ENCODE peak calls at places on chromosomes 5 and 9, in eight cellular contexts. D, V, R, I, P, Z, X and Q are unnamed samples.

GRCh38 chr5:123454236-123454911 is 31.2 kb upstream of the CEP120 start:
- DNase-seq in R (no peak), V (no peak), I (no peak), D (no peak), Z (no peak), P (no peak), X (no peak), Q (no peak)

GRCh38 chr5:147310059-147310704 is 75.4 kb downstream of the STK32A start:
- DNase-seq in R (peak; percentile 86), P (peak; percentile 16), X (peak; percentile 27), D (no peak), V (no peak), I (peak; percentile 90), Z (no peak), Q (peak; percentile 7)

GRCh38 chr9:87557996-87558395 is 60.3 kb downstream of the DAPK1 start:
- DNase-seq in X (no peak), V (no peak), D (no peak), Z (no peak), R (no peak), P (peak; percentile 32), I (no peak), Q (no peak)

GRCh38 chr9:97354637-97355036 is 47.2 kb downstream of the CCDC180 start:
- DNase-seq in D (no peak), V (no peak), X (no peak), P (no peak), R (no peak), I (no peak), Z (no peak), Q (no peak)

GRCh38 chr5:132639706-132640130 is 18.3 kb upstream of the IL13 start:
- DNase-seq in P (no peak), D (no peak), V (no peak), X (no peak), I (no peak), Z (no peak), R (no peak), Q (no peak)

GRCh38 chr5:143200781-143201398 is 202.6 kb downstream of the NR3C1 start:
- DNase-seq in P (peak; percentile 48), Z (no peak), R (no peak), X (no peak), D (no peak), I (no peak), V (no peak), Q (peak; percentile 77)

GRCh38 chr5:133610489-133611356 is 1.6 kb downstream of the FSTL4 start:
- DNase-seq in I (peak; percentile 90), P (peak; percentile 64), Z (peak; percentile 91), R (peak; percentile 84), X (peak; percentile 21), D (no peak), V (peak; percentile 96), Q (no peak)

GRCh38 chr9:125644819-125645507 is 62.0 kb downstream of the MAPKAP1 start:
- DNase-seq in R (no peak), Z (no peak), I (no peak), V (peak; percentile 41), P (no peak), X (no peak), D (no peak), Q (no peak)

GRCh38 chr5:10789021-10789420 is 28.0 kb upstream of the DAP start:
- DNase-seq in I (no peak), V (no peak), P (peak; percentile 20), X (peak; percentile 69), D (peak; percentile 84), Z (no peak), R (no peak), Q (peak; percentile 50)

GRCh38 chr5:170147051-170147785 is 41.5 kb downstream of the FOXI1 start:
- DNase-seq in X (no peak), D (no peak), Z (no peak), V (no peak), P (no peak), I (no peak), R (no peak), Q (no peak)

GRCh38 chr9:124038790-124039633 is 27.4 kb downstream of the LHX2 start:
- DNase-seq in R (no peak), P (no peak), I (no peak), V (no peak), X (no peak), Z (no peak), D (no peak), Q (no peak)

GRCh38 chr5:172801184-172801671 is 30.2 kb upstream of the DUSP1 start:
- DNase-seq in R (no peak), P (no peak), D (peak; percentile 70), X (no peak), Z (peak; percentile 64), I (no peak), V (no peak), Q (peak; percentile 89)

GRCh38 chr5:65535529-65535987 is 27.4 kb downstream of the CENPK start:
- DNase-seq in X (no peak), R (no peak), P (no peak), Z (no peak), D (no peak), V (no peak), I (no peak), Q (no peak)

DNA sequence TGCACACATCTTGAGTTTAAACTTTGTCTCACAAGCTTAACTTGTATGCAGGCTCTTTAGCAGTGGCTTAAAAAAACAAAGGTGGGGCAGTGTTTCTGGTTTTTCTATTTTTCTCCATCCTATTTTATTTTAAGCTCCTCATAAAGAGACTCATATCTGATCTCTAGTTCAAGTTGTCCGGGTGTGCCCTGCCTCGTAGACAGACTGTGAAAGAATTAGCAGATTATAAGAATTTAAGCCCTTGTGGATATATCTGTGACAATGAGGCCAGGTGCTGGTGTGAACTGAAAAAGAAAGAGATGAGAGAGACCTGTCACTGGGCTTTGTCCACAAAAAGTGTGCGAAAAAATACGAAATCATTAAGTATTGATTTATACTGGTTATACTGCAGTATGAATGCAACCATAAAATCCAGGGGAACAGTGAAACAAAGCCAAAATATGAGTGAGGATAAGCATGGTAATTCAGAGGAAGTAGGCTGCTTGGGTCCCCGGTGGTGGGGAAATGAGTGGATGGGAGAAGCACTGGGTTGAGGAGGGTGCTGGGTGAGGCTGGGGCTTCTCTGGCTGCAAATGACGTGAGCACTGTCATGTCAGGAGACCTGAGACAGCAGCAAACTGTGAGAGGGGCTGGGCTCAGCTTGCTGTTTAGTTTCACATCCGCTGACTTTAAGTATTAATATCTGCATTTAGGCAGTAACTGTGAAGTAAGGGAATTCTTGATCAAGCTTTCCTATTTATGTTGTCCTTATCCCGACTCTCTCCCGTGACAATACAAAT is 179.7 kb upstream of the ANKRD55 start:
- DNase-seq in V (no peak), X (no peak), Z (no peak), R (peak; percentile 76), P (peak; percentile 42), D (no peak), I (peak; percentile 74), Q (no peak)
- H3K4me3 ChIP-seq in V (no peak overlapping the region), X (no peak overlapping the region), Z (no peak overlapping the region), R (no peak overlapping the region), P (no peak overlapping the region), D (no peak overlapping the region), I (no peak overlapping the region), Q (no peak overlapping the region)

GRCh38 chr5:6118691-6119090 is 259.7 kb downstream of the MED10 start:
- DNase-seq in P (no peak), X (no peak), V (no peak), Z (no peak), D (no peak), R (no peak), I (no peak), Q (no peak)
- TF ChIP-seq CTCF in P (no peak), X (no peak), V (no peak), Z (no peak), D (no peak), R (no peak), I (no peak), Q (no peak)

GRCh38 chr5:55986931-55987330 is 7.8 kb downstream of the IL6ST start:
- DNase-seq in I (no peak), X (no peak), V (no peak), Z (no peak), R (no peak), P (no peak), D (no peak), Q (no peak)

GRCh38 chr5:55985181-55985580 is 9.6 kb downstream of the IL6ST start:
- DNase-seq in P (no peak), I (no peak), R (no peak), D (no peak), V (no peak), Z (no peak), X (no peak), Q (no peak)

GRCh38 chr5:55989860-55990259 is 4.9 kb downstream of the IL6ST start:
- DNase-seq in P (no peak), X (no peak), V (no peak), Z (no peak), R (no peak), D (no peak), I (no peak), Q (no peak)

GRCh38 chr5:55991768-55992486 is 2.8 kb downstream of the IL6ST start:
- DNase-seq in D (no peak), I (no peak), X (no peak), P (no peak), V (no peak), R (no peak), Z (no peak), Q (no peak)

DNA sequence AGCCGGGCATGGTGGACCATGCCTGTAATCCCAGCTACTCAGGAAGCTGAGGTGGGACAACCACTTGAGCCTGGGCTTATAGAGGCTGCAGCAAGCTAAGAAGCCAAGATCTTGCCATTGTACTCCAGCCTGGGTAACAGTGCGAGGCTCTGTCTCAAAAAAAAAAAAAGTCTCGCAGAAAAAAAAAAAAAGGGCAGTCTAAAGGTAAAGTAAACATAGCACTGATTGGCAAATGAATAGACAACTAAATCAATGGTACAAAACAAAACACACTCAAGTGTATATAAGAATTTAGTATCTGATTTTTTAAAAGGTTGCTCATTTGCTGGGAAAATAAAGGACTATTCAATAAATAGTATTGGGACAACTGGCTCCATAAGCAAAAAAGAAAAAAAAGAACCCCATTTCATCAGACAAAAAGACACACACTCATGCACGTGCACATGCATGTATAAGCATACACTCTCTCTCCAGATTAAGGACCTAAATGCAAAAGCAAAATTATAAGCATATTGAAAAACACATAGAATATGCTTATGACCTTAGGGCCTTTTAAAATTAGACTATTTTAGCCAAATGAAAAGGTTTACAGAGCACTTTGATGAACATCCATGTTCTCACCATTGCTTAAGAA is 5.7 kb downstream of the IL6ST start:
- DNase-seq in Z (no peak), V (no peak), R (no peak), I (no peak), D (no peak), P (no peak), X (no peak), Q (no peak)
- H3K4me3 ChIP-seq in Z (no peak overlapping the region), V (no peak overlapping the region), R (no peak overlapping the region), I (no peak overlapping the region), D (no peak overlapping the region), P (peak overlapping the region; percentile 30), X (no peak overlapping the region), Q (no peak overlapping the region)

DNA sequence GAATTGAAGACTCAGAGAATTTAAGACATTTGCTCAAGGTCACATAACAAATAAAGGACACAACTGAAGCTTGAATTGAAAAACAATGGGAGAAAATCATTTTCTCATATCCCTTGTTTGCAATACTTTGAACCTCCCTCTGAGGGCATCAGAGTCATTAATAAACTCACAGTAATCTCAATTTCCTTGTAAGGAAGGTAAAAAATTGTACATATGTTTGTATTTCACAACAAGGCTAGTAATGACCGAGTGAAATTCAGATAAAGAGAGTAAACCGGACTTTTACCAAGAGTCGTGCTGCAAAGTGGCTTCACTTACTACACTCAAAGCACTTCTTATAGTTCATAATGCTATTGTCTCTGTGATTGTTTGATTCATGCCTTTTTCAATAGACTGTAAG is 665.0 kb downstream of the NR2F1-AS1 start:
- DNase-seq in D (no peak), Z (peak; percentile 13), X (no peak), P (no peak), V (no peak), I (no peak), R (no peak), Q (no peak)
- TF ChIP-seq CTCF in D (peak; percentile 34), Z (peak; percentile 40), X (no peak), P (peak; percentile 20), V (no peak), I (no peak), R (peak; percentile 4), Q (peak; percentile 22)